ENCODE peak calls at places on chromosomes 5 and 9, in six cellular contexts. N, G, D, R, A and X are unnamed samples. For H3K27me3 and H3K36me3, the result is how much of the 10 kb centered on the place peaks cover.

GRCh38 chr9:96327694-96328352 is 25.8 kb upstream of the HSD17B3 start:
- DNase-seq in G (peak), R (peak), A (peak), N (peak), D (peak), X (peak)

GRCh38 chr9:135971106-135971766 is 10.1 kb upstream of the UBAC1 start:
- DNase-seq in R (no peak), G (no peak), D (peak), A (no peak), N (no peak), X (peak)

GRCh38 chr5:170266570-170267379 is 30.8 kb downstream of the LCP2 start:
- DNase-seq in D (peak), N (no peak), G (no peak), R (no peak), A (peak), X (no peak)

GRCh38 chr9:87674565-87675299 is 51.2 kb upstream of the CTSL start:
- DNase-seq in R (no peak), N (no peak), G (no peak), A (no peak), D (no peak), X (no peak)

GRCh38 chr5:147750065-147750464 is 32.5 kb downstream of the JAKMIP2 start:
- DNase-seq in G (no peak), N (no peak), D (peak), R (no peak), A (no peak), X (peak)

GRCh38 chr5:128081111-128081865 is 2.3 kb upstream of the SLC12A2 start:
- DNase-seq in G (no peak), A (no peak), D (no peak), R (no peak), N (no peak), X (no peak)

GRCh38 chr9:79573697-79573976 is 1.9 kb downstream of the TLE4 start:
- DNase-seq in N (no peak), D (no peak), R (no peak), G (no peak), A (no peak), X (no peak)

GRCh38 chr9:116700279-116700678 is 13.2 kb downstream of the TRIM32 start:
- DNase-seq in N (no peak), R (no peak), A (no peak), G (no peak), D (no peak), X (no peak)

GRCh38 chr9:92759990-92760893 is 4.4 kb downstream of the BICD2 start:
- DNase-seq in A (no peak), D (no peak), G (no peak), N (no peak), R (no peak), X (peak)

GRCh38 chr9:126625329-126626116 is 11.8 kb downstream of the LMX1B start:
- DNase-seq in A (no peak), R (no peak), D (no peak), G (no peak), N (no peak), X (peak)
- H3K4me3 ChIP-seq in A (peak), R (no peak), D (peak), G (no peak), N (no peak), X (peak)

DNA sequence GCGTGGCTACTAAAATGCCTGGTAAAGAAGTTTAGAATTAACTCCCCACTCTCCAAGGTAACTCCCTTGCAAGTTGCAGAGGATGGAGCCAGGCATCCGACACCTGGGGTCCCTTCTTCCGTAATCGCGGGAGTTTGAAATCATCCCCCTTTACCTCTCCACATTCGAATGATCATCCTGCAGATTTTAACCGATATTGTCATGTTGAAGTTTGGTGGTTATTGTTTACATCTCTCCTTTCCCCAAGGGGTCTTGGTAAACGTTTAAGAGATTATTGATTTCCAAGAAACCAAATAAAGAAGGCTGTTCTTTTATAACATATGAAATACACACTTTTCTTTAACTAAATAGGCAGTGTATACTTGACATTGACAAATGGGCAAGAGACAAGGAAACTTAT is 26.7 kb downstream of the NR2F1 start:
- DNase-seq in D (no peak), N (no peak), A (no peak), R (no peak), G (no peak), X (no peak)
- H3K27me3 ChIP-seq in D (half or more), N (half or more), A (half or more), R (under half), G (under half), X (half or more)

GRCh38 chr9:133473743-133474142 is 5.2 kb downstream of the SLC2A6 start:
- DNase-seq in R (no peak), A (no peak), N (no peak), D (no peak), G (no peak), X (no peak)
- H3K36me3 ChIP-seq in R (under half), A (under half), N (under half), D (under half), G (half or more), X (under half)

GRCh38 chr9:113511047-113511521 is 47.6 kb downstream of the RGS3 start:
- DNase-seq in R (no peak), D (no peak), G (no peak), A (peak), N (no peak), X (no peak)

GRCh38 chr9:113507256-113507655 is 43.7 kb downstream of the RGS3 start:
- DNase-seq in R (no peak), N (no peak), A (peak), G (no peak), D (no peak), X (no peak)

GRCh38 chr9:113505963-113506624 is 42.6 kb downstream of the RGS3 start:
- DNase-seq in D (no peak), N (no peak), R (no peak), G (no peak), A (no peak), X (peak)

GRCh38 chr9:113509463-113509862 is 45.9 kb downstream of the RGS3 start:
- DNase-seq in R (no peak), N (no peak), A (no peak), G (no peak), D (no peak), X (no peak)

GRCh38 chr9:113508111-113508749 is 44.7 kb downstream of the RGS3 start:
- DNase-seq in R (no peak), D (peak), A (peak), G (no peak), N (no peak), X (peak)
- H3K4me3 ChIP-seq in R (no peak), D (no peak), A (no peak), G (no peak), N (no peak), X (no peak)

DNA sequence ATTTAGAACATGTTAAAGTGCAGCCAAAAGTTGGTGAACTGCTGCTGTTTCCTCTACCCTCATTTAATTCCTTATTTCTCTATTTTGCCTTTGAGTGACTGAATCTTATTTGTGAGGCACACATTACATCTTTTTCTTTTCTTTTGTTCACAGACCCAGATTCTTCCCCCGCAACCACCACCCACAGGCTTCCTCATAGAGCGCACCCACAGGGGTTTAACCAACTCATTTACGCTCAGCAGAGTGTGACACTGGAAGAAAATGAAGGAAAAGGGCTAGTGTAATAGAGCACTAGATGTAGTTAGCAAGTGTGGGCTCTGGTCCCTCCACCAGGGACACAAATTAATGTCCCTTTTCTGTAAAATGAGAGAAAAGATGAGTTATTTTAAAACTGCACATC is 200.7 kb downstream of the PARP8 start:
- DNase-seq in N (no peak), D (peak), R (no peak), G (no peak), A (no peak), X (peak)
- H3K27me3 ChIP-seq in N (under half), D (under half), R (under half), G (under half), A (under half), X (under half)